ENCODE peak calls at places on chromosomes 12 and 14, in four cellular contexts. A is K562, X is H1, K is GM12878. M is an unnamed sample.

GRCh38 chr12:88428350-88428749 is 151.9 kb downstream of the KITLG start:
- DNase-seq in A (no peak), X (no peak), K (no peak), M (no peak)

GRCh38 chr12:89857652-89858274 is 149.1 kb upstream of the ATP2B1 start:
- DNase-seq in A (no peak), X (no peak), K (no peak), M (no peak)

GRCh38 chr14:80364274-80364673 is 153.0 kb upstream of the DIO2 start:
- DNase-seq in A (no peak), X (no peak), K (no peak), M (peak)

GRCh38 chr12:125988545-125988944 is 923.3 kb downstream of the AACS start:
- DNase-seq in A (no peak), X (no peak), K (no peak), M (no peak)

GRCh38 chr12:126952106-126953007 is 1314.6 kb upstream of the TMEM132C start:
- DNase-seq in A (no peak), X (no peak), K (no peak), M (no peak)

GRCh38 chr12:57214398-57214781 is 2.2 kb upstream of the NXPH4 start:
- DNase-seq in A (peak), X (peak), K (no peak), M (peak)

GRCh38 chr12:86261606-86262005 is 5.4 kb upstream of the MGAT4C start:
- DNase-seq in A (no peak), X (no peak), K (no peak), M (no peak)

GRCh38 chr12:101698782-101699347 is 1.4 kb downstream of the CHPT1 start:
- DNase-seq in A (peak), X (no peak), K (no peak), M (no peak)

GRCh38 chr14:79437951-79438350 is 773.4 kb downstream of the DIO2 start:
- DNase-seq in A (no peak), X (no peak), K (no peak), M (no peak)

GRCh38 chr12:52200086-52200782 is 8.4 kb upstream of the KRT80 start:
- DNase-seq in A (peak), X (no peak), K (no peak), M (no peak)

GRCh38 chr14:40312296-40312695 is 880.1 kb upstream of the FBXO33 start:
- DNase-seq in A (no peak), X (no peak), K (no peak), M (no peak)

GRCh38 chr12:64825143-64826011 is 930 bp downstream of the TBC1D30 start:
- DNase-seq in A (no peak), X (peak), K (no peak), M (no peak)

GRCh38 chr12:25943940-25944339 is 14.5 kb upstream of the RASSF8 start:
- DNase-seq in A (no peak), X (no peak), K (no peak), M (no peak)

GRCh38 chr12:80553316-80553715 is 109.3 kb downstream of the PTPRQ start:
- DNase-seq in A (no peak), X (no peak), K (no peak), M (no peak)

GRCh38 chr14:30034049-30034635 is 106.5 kb upstream of the PRKD1 start:
- DNase-seq in A (no peak), X (no peak), K (no peak), M (no peak)

GRCh38 chr14:103260629-103261124 is 73.4 kb upstream of the EIF5 start:
- DNase-seq in A (no peak), X (peak), K (no peak), M (no peak)

DNA sequence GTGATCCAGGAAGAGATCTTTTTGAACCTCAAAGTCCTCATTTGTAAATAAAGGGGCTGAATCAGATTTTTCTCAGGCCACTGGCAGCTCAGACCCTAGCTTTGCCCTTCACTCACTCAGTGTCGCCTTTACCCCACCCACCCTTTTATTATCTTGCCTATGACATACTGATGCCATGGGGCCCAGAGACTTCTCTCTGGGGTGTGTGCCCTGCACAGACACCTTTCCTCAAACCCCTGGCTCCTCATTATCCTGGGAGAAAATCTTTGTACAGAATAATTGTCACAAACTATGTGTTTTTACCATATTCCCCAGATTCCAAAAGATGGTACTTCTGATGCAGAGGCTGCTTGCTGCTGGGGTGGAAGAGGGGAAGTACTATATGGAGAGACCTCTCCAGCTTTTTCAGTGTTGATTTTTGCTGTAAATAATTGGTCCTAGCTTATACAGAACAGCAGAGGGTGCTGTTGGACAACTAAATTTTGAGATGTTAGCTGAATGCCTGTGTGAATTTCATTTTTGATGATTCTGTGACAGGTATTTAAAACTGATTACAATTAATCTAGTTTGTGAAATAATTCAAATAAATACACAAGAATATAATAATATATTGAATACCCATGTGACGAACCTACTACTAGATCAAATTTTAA is 53.9 kb upstream of the DCD start:
- DNase-seq in A (peak), X (no peak), K (no peak), M (peak)
- TF ChIP-seq SP1 in A (no peak), X (no peak), K (no peak), M (no peak)

GRCh38 chr12:71661977-71662522 is 1.6 kb downstream of the ZFC3H1 start:
- DNase-seq in A (peak), X (no peak), K (no peak), M (no peak)
- TF ChIP-seq RFX5 in A (no peak), X (no peak), K (no peak), M (no peak)

GRCh38 chr12:120939954-120940353 is 35.8 kb upstream of the SPPL3 start:
- DNase-seq in A (no peak), X (no peak), K (no peak), M (no peak)

GRCh38 chr12:120941412-120941811 is 36.9 kb upstream of the HNF1A start:
- DNase-seq in A (no peak), X (no peak), K (no peak), M (no peak)

GRCh38 chr12:120940799-120941198 is 36.6 kb upstream of the SPPL3 start:
- DNase-seq in A (no peak), X (no peak), K (no peak), M (no peak)

GRCh38 chr12:120938496-120938895 is 34.3 kb upstream of the SPPL3 start:
- DNase-seq in A (no peak), X (no peak), K (no peak), M (no peak)

GRCh38 chr12:120939523-120939922 is 35.4 kb upstream of the SPPL3 start:
- DNase-seq in A (no peak), X (no peak), K (no peak), M (no peak)
- TF ChIP-seq EP300 in A (no peak), X (no peak), K (no peak), M (no peak)

GRCh38 chr14:92680781-92681650 is 67.4 kb downstream of the LGMN start:
- DNase-seq in A (peak), X (peak), K (no peak), M (peak)
- TF ChIP-seq SP1 in A (no peak), X (no peak), K (no peak), M (no peak)